ENCODE peak calls at places on chromosomes 3 and 15, in five cellular contexts. X is lower lobe of right lung, F is body of pancreas, Z is BJ, Q is dorsolateral prefrontal cortex. V is an unnamed sample.

GRCh38 chr15:93943607-93944006 is 287.8 kb upstream of the MCTP2 start:
- DNase-seq in Q (no peak), Z (no peak), F (no peak), X (no peak), V (no peak)

GRCh38 chr3:120417272-120417911 is 33.4 kb downstream of the FSTL1 start:
- DNase-seq in Z (peak; percentile 94), Q (peak; percentile 94), X (peak; percentile 91), F (peak; percentile 97), V (peak; percentile 95)

GRCh38 chr3:44236485-44236908 is 5.2 kb upstream of the TOPAZ1 start:
- DNase-seq in F (no peak), Z (no peak), Q (no peak), X (no peak), V (no peak)

GRCh38 chr3:48516571-48516970 is 12.6 kb upstream of the SHISA5 start:
- DNase-seq in Q (no peak), X (no peak), F (no peak), Z (no peak), V (no peak)

GRCh38 chr3:178405456-178405970 is 130.7 kb upstream of the KCNMB2 start:
- DNase-seq in Z (peak; percentile 29), F (no peak), Q (no peak), X (no peak), V (no peak)

GRCh38 chr3:111534701-111535100 is 7.3 kb upstream of the CD96 start:
- DNase-seq in Z (peak; percentile 28), Q (no peak), F (no peak), X (no peak), V (no peak)

GRCh38 chr3:18527691-18528090 is 102.6 kb upstream of the SATB1 start:
- DNase-seq in X (no peak), Q (no peak), Z (no peak), F (no peak), V (no peak)

GRCh38 chr15:59812185-59812870 is 123.2 kb upstream of the BNIP2 start:
- DNase-seq in Q (no peak), F (no peak), Z (no peak), X (no peak), V (no peak)

GRCh38 chr3:64304996-64305395 is 79.7 kb upstream of the PRICKLE2 start:
- DNase-seq in F (no peak), Q (no peak), Z (no peak), X (no peak), V (no peak)

GRCh38 chr15:73571346-73571745 is 61.8 kb downstream of the NPTN start:
- DNase-seq in Q (no peak), Z (no peak), F (peak; percentile 23), X (no peak), V (no peak)

GRCh38 chr15:87762110-87762509 is 494.4 kb downstream of the NTRK3 start:
- DNase-seq in Q (no peak), X (no peak), F (peak; percentile 42), Z (no peak), V (no peak)

DNA sequence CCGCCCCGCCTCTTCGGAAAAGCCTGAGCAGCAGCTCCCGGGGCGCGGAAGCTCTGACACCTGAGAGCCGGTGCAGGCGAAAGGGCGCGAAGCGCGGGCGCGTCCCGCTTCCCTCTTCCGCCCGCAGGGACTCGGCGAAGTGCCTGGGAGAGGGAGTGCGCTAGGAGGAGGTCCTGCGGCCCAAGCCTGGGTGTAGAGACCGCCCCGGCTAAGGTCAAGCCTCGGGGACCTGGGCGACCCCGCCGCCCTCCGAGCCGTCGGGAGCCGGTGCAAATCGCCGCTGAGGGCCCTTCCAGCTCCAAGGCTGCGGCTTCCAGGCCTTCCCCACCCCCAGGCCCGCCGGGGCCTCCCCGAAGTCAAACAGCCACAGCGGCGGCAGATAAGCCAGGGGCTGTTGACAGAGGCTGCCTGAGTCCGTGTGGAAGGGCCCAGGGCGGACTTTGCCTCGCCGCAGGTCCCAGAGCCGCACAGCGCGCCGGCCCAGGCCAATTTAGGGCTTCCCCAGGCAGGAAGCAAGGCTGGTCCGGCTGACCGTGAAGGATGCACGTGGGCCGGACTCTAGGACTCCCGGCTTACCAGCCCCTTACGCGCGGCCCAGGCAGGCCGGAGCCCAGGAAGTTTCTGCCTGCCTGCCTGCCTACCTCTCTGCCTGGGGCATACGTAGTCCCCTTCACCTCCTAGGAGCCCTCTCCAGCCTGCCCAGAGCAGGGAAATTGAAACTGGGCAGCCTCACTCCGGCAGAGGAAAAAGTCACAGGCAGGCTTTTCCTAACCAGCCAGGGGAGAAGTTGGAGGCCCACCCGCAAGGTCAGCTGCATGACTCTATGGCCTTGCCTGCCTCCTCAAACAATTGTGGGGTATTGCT is 2.3 kb downstream of the ITPKA start:
- DNase-seq in Q (no peak), X (no peak), Z (no peak), F (peak; percentile 65), V (no peak)
- H3K4me3 ChIP-seq in Q (peak overlapping the region; percentile 69), X (peak overlapping the region; percentile 84), Z (no peak overlapping the region), F (no peak overlapping the region), V (no peak overlapping the region)

DNA sequence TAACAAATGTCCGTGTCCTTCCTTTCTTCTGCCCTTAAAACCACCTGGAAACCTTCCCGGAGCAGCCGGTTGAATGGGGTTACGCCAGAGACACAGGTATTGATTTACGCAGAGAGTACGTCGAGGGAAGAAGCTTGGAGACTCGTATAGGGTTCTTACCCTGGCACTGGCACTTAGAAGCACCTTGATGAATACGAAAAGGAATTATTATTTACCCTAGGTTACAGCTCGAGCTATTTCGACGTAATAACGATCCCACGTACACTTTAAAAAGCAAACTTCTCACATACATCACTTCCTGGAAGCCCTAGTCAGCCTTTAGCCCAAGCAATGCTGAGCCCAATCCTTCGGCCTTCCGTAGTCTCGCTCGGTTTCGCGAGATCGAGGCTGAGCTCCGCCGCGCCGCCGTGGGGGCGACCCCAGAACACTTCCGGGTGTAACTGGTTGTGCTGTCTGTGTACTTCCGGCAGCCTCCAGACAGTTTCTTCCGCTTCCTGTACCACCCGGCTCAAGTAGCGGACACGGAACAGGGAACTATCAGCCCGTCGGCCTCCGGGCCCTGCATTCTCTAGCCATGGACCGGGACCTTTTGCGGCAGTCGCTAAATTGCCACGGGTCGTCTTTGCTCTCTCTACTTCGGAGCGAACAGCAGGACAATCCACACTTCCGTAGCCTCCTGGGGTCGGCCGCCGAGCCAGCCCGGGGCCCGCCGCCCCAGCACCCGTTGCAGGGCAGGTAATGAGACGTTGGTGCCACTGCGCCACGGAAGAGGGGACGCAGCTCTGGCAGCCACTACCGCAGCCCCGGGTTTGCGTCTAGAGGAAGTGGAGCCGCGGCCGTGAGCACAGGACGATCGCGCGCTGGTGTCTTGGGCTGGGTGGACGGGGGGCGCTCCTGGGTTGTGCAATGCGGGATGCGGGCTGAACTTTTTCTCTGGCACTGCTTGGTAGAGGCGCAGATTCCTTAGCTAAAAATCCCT is at the start of gene TTC14:
- DNase-seq in Z (peak; percentile 81), X (peak; percentile 94), F (peak; percentile 95), Q (peak; percentile 94), V (peak; percentile 80)
- TF ChIP-seq CTCF in Z (peak; percentile 9), X (no peak), F (peak; percentile 9), Q (no peak), V (peak; percentile 2)

DNA sequence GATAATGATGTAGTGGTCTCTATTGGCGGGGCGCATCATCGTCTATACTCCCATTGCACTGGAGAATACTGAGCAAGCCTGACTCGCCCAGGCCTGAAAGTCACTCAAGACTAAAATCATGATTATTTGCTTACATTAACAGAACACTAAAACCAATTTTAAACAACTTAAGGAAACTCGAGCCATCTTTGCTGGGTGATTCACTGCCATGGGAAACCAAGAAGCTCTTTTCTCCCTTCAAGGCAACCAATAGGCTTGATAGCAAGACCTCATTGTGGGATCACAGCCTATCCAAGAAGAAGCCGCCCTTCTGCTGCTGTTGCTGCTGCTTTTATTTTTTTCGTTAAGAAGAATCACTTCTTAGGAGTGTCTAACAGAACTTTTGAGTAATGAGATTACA is 479.4 kb downstream of the FOXP1 start:
- DNase-seq in F (no peak), Q (no peak), X (no peak), Z (peak; percentile 74), V (peak; percentile 76)
- H3K4me3 ChIP-seq in F (no peak overlapping the region), Q (no peak overlapping the region), X (no peak overlapping the region), Z (no peak overlapping the region), V (no peak overlapping the region)

DNA sequence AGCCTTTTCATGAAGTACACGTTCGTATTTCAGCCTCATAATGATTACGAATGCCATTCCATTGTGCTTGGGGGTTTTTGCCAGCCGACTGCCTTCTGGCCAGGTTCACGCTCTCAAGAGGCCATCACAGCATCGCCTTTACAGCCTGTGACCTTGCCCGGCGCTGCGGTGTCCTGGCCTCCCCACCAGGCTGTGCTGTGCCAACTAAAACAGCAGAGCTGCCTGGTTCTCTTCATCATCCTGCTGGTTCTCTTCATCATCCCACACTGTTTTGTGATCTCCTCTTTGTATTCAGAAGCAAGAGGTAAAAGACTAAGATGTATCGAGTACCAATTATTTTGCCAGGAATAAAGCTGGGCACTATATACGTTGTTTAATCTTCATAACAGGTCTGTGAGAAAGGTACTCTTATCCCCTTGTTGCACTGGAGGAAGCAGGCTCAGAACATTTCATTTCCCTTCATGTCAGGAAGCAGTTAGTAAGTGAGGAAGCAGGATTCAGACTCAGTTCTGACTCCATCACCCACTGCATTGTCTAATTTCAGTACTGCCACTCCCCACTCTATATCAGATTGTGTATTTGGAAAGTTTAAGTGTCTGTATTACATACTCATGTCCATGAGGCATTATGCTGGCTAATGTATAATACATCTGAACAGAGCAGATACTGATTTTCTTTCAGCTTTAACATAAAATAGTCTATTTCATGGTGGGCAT is 92.7 kb downstream of the LRRC28 start:
- DNase-seq in X (no peak), Q (no peak), F (no peak), Z (no peak), V (no peak)
- TF ChIP-seq CTCF in X (peak; percentile 46), Q (no peak), F (peak; percentile 5), Z (no peak), V (no peak)

DNA sequence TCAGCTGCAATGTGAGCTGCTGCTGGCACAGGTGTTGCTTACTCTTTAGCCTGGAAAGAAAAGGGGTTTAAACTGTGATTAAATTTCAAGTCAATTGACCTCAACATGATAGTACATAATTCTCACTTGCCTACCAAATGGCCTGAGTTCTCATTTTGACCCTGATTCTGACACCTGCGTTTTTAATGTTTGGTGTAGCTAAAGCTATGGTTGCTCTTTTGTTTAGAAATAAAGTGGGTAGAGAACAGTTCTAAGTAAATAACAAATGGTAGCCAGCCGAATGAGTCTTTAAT is 100.8 kb upstream of the SOX2 start:
- DNase-seq in F (no peak), Q (no peak), X (no peak), Z (no peak), V (no peak)
- H3K4me3 ChIP-seq in F (no peak overlapping the region), Q (peak overlapping the region; percentile 40), X (no peak overlapping the region), Z (no peak overlapping the region), V (no peak overlapping the region)

GRCh38 chr3:50122071-50122470 is 33.1 kb upstream of the SEMA3F start:
- DNase-seq in Q (no peak), X (peak; percentile 23), Z (no peak), F (no peak), V (no peak)
- TF ChIP-seq CTCF in Q (no peak), X (no peak), Z (peak; percentile 22), F (no peak), V (peak; percentile 7)